ENCODE peak calls at places on chromosomes 7 and 10, in four cellular contexts. W, B, D and U are unnamed samples.
A peak's percentile ranks its signal among the peaks of the same experiment; 100 is the strongest.

GRCh38 chr7:1758417-1758858 is 88.4 kb downstream of the ELFN1 start:
- DNase-seq in B (no peak), D (peak; percentile 59), W (peak; percentile 59), U (peak; percentile 65)

GRCh38 chr10:105247831-105248499 is 606.9 kb downstream of the SORCS3 start:
- DNase-seq in B (no peak), W (no peak), D (no peak), U (no peak)

GRCh38 chr7:74272305-74273038 is 16.7 kb upstream of the CLIP2 start:
- DNase-seq in B (no peak), D (no peak), W (peak; percentile 96), U (no peak)

GRCh38 chr10:124680675-124681074 is 63.5 kb downstream of the FAM53B start:
- DNase-seq in W (no peak), D (no peak), B (no peak), U (no peak)

GRCh38 chr10:128908109-128908898 is 558.7 kb upstream of the MGMT start:
- DNase-seq in D (no peak), B (no peak), W (peak; percentile 1), U (no peak)

GRCh38 chr7:137874390-137874789 is 27.6 kb upstream of the DGKI start:
- DNase-seq in B (no peak), D (no peak), W (no peak), U (no peak)

GRCh38 chr7:100603697-100604077 is 1.5 kb downstream of the PCOLCE start:
- DNase-seq in W (no peak), D (peak; percentile 70), B (no peak), U (no peak)

GRCh38 chr10:92691042-92691590 is 1.4 kb downstream of the HHEX start:
- DNase-seq in D (no peak), B (peak; percentile 4), W (no peak), U (no peak)

GRCh38 chr7:151249732-151250072 is 1.2 kb upstream of the SMARCD3 start:
- DNase-seq in B (no peak), D (peak; percentile 76), W (no peak), U (no peak)

GRCh38 chr10:44249490-44249889 is 135.4 kb downstream of the CXCL12 start:
- DNase-seq in W (no peak), B (no peak), D (no peak), U (no peak)

GRCh38 chr7:43768894-43769272 is 10.4 kb downstream of the BLVRA start:
- DNase-seq in W (no peak), B (no peak), D (no peak), U (no peak)

GRCh38 chr10:35063837-35064454 is 26.2 kb downstream of the CUL2 start:
- DNase-seq in D (no peak), W (no peak), B (no peak), U (no peak)

GRCh38 chr10:110007701-110008517 is at the start of gene ADD3:
- DNase-seq in B (peak; percentile 97), W (peak; percentile 83), D (peak; percentile 94), U (peak; percentile 79)

GRCh38 chr7:30596043-30596641 is 1.5 kb downstream of the GARS1 start:
- DNase-seq in D (peak; percentile 69), B (no peak), W (peak; percentile 47), U (no peak)

GRCh38 chr7:140506788-140507464 is 27.6 kb upstream of the MKRN1 start:
- DNase-seq in W (peak; percentile 8), D (peak; percentile 98), B (no peak), U (no peak)

GRCh38 chr7:131683536-131684125 is 127.2 kb upstream of the PODXL start:
- DNase-seq in B (no peak), W (no peak), D (no peak), U (no peak)

GRCh38 chr10:110864662-110865140 is 7.0 kb upstream of the PDCD4 start:
- DNase-seq in B (no peak), D (peak; percentile 66), W (peak; percentile 89), U (no peak)

GRCh38 chr10:24367688-24368087 is 158.8 kb downstream of the KIAA1217 start:
- DNase-seq in W (no peak), B (no peak), D (no peak), U (no peak)

GRCh38 chr7:151384776-151385625 is 24.8 kb downstream of the WDR86 start:
- DNase-seq in B (no peak), W (no peak), D (no peak), U (no peak)

GRCh38 chr10:125084191-125085186 is 75.9 kb downstream of the CTBP2 start:
- DNase-seq in B (no peak), W (no peak), D (no peak), U (peak; percentile 80)

GRCh38 chr10:110207805-110208613 is 604 bp downstream of the MXI1 start:
- DNase-seq in B (peak; percentile 34), W (peak; percentile 83), D (peak; percentile 81), U (no peak)

GRCh38 chr10:131475043-131475442 is 163.5 kb upstream of the TCERG1L start:
- DNase-seq in W (no peak), B (no peak), D (no peak), U (no peak)

GRCh38 chr7:98203261-98203963 is 7.8 kb upstream of the BHLHA15 start:
- DNase-seq in B (no peak), W (no peak), D (no peak), U (no peak)

GRCh38 chr7:80078159-80078731 is 56.4 kb upstream of the GNAI1 start:
- DNase-seq in D (peak; percentile 47), W (peak; percentile 46), B (no peak), U (no peak)

GRCh38 chr10:4067552-4068254 is 282.7 kb upstream of the KLF6 start:
- DNase-seq in W (peak; percentile 61), D (peak; percentile 66), B (no peak), U (no peak)

GRCh38 chr7:105654095-105654686 is 72.9 kb upstream of the EFCAB10 start:
- DNase-seq in W (no peak), B (no peak), D (no peak), U (no peak)

GRCh38 chr10:59635502-59636290 is 74.0 kb downstream of the SLC16A9 start:
- DNase-seq in D (no peak), B (no peak), W (peak; percentile 14), U (no peak)

GRCh38 chr7:131568510-131568909 is 12.1 kb upstream of the PODXL start:
- DNase-seq in B (no peak), D (no peak), W (no peak), U (no peak)

GRCh38 chr7:2024227-2024918 is 208.4 kb downstream of the MAD1L1 start:
- DNase-seq in W (peak; percentile 87), B (no peak), D (no peak), U (peak; percentile 12)

GRCh38 chr10:3923033-3923432 is 138.0 kb upstream of the KLF6 start:
- DNase-seq in D (no peak), W (no peak), B (no peak), U (no peak)

GRCh38 chr7:148485618-148486017 is 104.9 kb upstream of the C7orf33 start:
- DNase-seq in B (no peak), W (no peak), D (peak; percentile 46), U (no peak)

GRCh38 chr10:85609509-85609908 is 757.1 kb downstream of the GRID1 start:
- DNase-seq in B (no peak), W (no peak), D (no peak), U (no peak)

GRCh38 chr7:111987115-111987826 is 218.9 kb downstream of the DOCK4 start:
- DNase-seq in B (no peak), D (no peak), W (peak; percentile 80), U (no peak)

GRCh38 chr7:80722596-80723141 is 84.2 kb downstream of the CD36 start:
- DNase-seq in B (no peak), W (no peak), D (no peak), U (peak; percentile 92)

GRCh38 chr10:72013202-72013945 is 49.2 kb downstream of the CHST3 start:
- DNase-seq in B (no peak), W (no peak), D (no peak), U (no peak)

GRCh38 chr7:25852249-25852994 is 299.6 kb upstream of the NFE2L3 start:
- DNase-seq in B (peak; percentile 75), W (no peak), D (peak; percentile 87), U (no peak)

GRCh38 chr7:121558288-121558687 is 162.2 kb upstream of the FAM3C start:
- DNase-seq in W (no peak), D (peak; percentile 35), B (peak; percentile 7), U (no peak)

GRCh38 chr10:93850484-93851015 is 43.2 kb upstream of the SLC35G1 start:
- DNase-seq in B (no peak), D (no peak), W (no peak), U (no peak)

GRCh38 chr10:133208466-133208865 is 21.6 kb upstream of the UTF1 start:
- DNase-seq in D (no peak), W (no peak), B (no peak), U (no peak)